ENCODE peak calls at places on chromosome 12, in six cellular contexts. V, U, R, J, D and L are unnamed samples.

GRCh38 chr12:18054925-18055324 is 35.1 kb downstream of the RERGL start:
- DNase-seq in V (no peak), U (no peak), R (no peak), J (no peak), D (no peak), L (no peak)

GRCh38 chr12:47561746-47562145 is 144.1 kb downstream of the RPAP3 start:
- DNase-seq in V (no peak), U (no peak), R (no peak), J (no peak), D (no peak), L (no peak)

GRCh38 chr12:65666876-65667275 is 157.4 kb upstream of the HMGA2 start:
- DNase-seq in V (no peak), U (no peak), R (no peak), J (no peak), D (no peak), L (no peak)

GRCh38 chr12:104877107-104877705 is 80.9 kb downstream of the SLC41A2 start:
- DNase-seq in V (no peak), U (peak; percentile 13), R (no peak), J (no peak), D (peak; percentile 50), L (no peak)

GRCh38 chr12:27899151-27899661 is 73.3 kb downstream of the PTHLH start:
- DNase-seq in V (no peak), U (no peak), R (no peak), J (no peak), D (no peak), L (peak; percentile 58)

GRCh38 chr12:16473610-16474326 is 126.3 kb downstream of the MGST1 start:
- DNase-seq in V (no peak), U (no peak), R (no peak), J (no peak), D (no peak), L (no peak)

GRCh38 chr12:25583545-25583944 is 30.5 kb upstream of the LMNTD1 start:
- DNase-seq in V (no peak), U (no peak), R (no peak), J (peak; percentile 79), D (peak; percentile 42), L (peak; percentile 76)

GRCh38 chr12:99097170-99097569 is 452.1 kb downstream of the APAF1 start:
- DNase-seq in V (no peak), U (no peak), R (no peak), J (no peak), D (no peak), L (no peak)

GRCh38 chr12:59928416-59928815 is 332.6 kb downstream of the SLC16A7 start:
- DNase-seq in V (no peak), U (no peak), R (no peak), J (no peak), D (no peak), L (no peak)

GRCh38 chr12:30197392-30198047 is 413.8 kb upstream of the TMTC1 start:
- DNase-seq in V (no peak), U (no peak), R (no peak), J (no peak), D (no peak), L (no peak)
- H3K4me1 ChIP-seq in V (no peaks in the 10 kb centered on the region), U (no peaks in the 10 kb centered on the region), R (peaks cover 10% of the 10 kb centered on the region), J (no peaks in the 10 kb centered on the region), D (no peaks in the 10 kb centered on the region), L (peaks cover 13% of the 10 kb centered on the region)

GRCh38 chr12:12718853-12719252 is 1.7 kb downstream of the CDKN1B start:
- DNase-seq in V (no peak), U (no peak), R (no peak), J (no peak), D (peak; percentile 68), L (no peak)

GRCh38 chr12:12718382-12718761 is 1.2 kb downstream of the CDKN1B start:
- DNase-seq in V (no peak), U (no peak), R (no peak), J (no peak), D (no peak), L (no peak)

GRCh38 chr12:12716151-12716844 is 870 bp upstream of the CDKN1B start:
- DNase-seq in V (no peak), U (no peak), R (no peak), J (peak; percentile 67), D (peak; percentile 46), L (peak; percentile 53)

GRCh38 chr12:12716845-12717585 is at the start of gene CDKN1B:
- DNase-seq in V (peak; percentile 87), U (peak; percentile 88), R (peak; percentile 96), J (peak; percentile 95), D (peak; percentile 92), L (peak; percentile 97)

GRCh38 chr12:12717586-12718381 is 616 bp downstream of the CDKN1B start:
- DNase-seq in V (no peak), U (no peak), R (peak; percentile 79), J (peak; percentile 84), D (peak; percentile 78), L (peak; percentile 59)
- H3K4me1 ChIP-seq in V (no peaks in the 10 kb centered on the region), U (peaks cover 55% of the 10 kb centered on the region), R (peaks cover 70% of the 10 kb centered on the region), J (peaks cover 16% of the 10 kb centered on the region), D (peaks cover 72% of the 10 kb centered on the region), L (peaks cover 49% of the 10 kb centered on the region)

DNA sequence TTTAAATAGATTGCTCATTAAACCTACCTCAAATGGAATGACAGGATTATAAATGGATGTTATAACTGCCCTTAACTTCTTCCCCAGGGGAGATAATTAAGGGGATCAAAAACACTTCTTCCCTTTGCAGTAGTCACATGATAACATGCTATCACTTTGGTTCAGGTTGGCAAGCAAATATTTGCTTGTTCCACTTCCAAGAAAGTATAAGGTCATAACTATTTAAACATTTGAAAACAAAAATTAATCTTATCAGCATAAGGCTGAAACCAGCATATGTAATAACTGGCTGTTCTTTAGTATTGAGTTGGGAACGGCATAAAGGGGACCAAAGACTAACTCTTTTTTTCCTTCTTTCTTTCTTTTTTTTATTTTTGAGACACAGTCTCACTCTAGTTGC is 2.4 kb upstream of the LYZ start:
- DNase-seq in V (no peak), U (no peak), R (no peak), J (no peak), D (no peak), L (no peak)
- H3K4me1 ChIP-seq in V (no peaks in the 10 kb centered on the region), U (no peaks in the 10 kb centered on the region), R (no peaks in the 10 kb centered on the region), J (peaks cover 4% of the 10 kb centered on the region), D (no peaks in the 10 kb centered on the region), L (peaks cover 53% of the 10 kb centered on the region)

DNA sequence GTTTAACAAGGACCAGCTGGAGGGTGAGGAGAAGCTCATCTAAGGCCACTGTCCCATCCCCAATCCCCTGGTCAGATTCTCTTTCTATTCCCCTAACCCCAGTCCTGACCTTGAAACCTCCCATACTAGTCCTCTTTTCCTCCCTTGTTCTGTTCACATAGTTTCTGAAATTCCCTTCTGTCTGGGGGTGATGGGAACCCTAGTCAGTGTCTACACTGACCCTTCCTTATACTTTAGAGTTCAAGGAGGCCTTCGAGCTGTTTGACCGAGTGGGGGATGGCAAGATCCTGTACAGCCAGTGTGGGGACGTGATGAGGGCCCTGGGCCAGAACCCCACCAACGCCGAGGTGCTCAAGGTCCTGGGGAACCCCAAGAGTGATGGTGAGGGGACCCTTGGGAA is 2.4 kb downstream of the MYL6B start:
- DNase-seq in V (no peak), U (no peak), R (no peak), J (no peak), D (no peak), L (no peak)
- H3K4me1 ChIP-seq in V (no peaks in the 10 kb centered on the region), U (peaks cover 24% of the 10 kb centered on the region), R (peaks cover 33% of the 10 kb centered on the region), J (peaks cover 16% of the 10 kb centered on the region), D (peaks cover 45% of the 10 kb centered on the region), L (peaks cover 16% of the 10 kb centered on the region)

DNA sequence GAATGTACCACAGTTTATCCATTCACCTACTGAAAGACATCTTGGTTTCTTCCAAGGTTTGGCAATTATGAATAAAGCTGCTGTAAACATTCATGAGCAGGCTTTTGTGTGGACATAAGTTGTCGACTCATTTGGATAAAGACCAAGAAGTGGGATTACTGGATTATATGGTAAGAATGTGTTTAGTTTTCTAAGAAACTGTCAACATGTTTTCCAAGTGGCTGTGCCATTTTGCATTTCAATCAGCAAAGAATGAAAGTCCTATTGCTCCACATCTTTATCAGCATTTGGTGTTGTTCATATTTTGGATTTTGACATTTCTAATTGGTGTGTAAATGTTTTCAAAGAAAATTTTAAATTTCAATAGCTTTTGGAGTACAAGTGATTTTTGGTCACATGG is 27.3 kb upstream of the KLRF1 start:
- DNase-seq in V (no peak), U (no peak), R (no peak), J (no peak), D (no peak), L (no peak)
- H3K4me1 ChIP-seq in V (no peaks in the 10 kb centered on the region), U (no peaks in the 10 kb centered on the region), R (no peaks in the 10 kb centered on the region), J (no peaks in the 10 kb centered on the region), D (no peaks in the 10 kb centered on the region), L (no peaks in the 10 kb centered on the region)